ENCODE peak calls at places on chromosome 18, in ten cellular contexts. One of them, this sample, is unnamed.
A peak's percentile ranks its signal among the peaks of the same experiment; 100 is the strongest.

GRCh38 chr18:26134110-26134509 is 441 bp downstream of the PSMA8 start:
- DNase-seq in NCI-H2081: no peak
- DNase-seq in skeletal muscle cell: no peak
- DNase-seq in T follicular helper cell: no peak
- DNase-seq in T-helper 1 cell: peak; percentile 1
- DNase-seq in HFFc6: no peak
- DNase-seq in GM03348: no peak
- DNase-seq in fibroblast of mammary gland: no peak
- DNase-seq in amniotic stem cell: no peak
- DNase-seq in hypothalamus: no peak
- DNase-seq in this sample: no peak

GRCh38 chr18:12336251-12336650 is 28.2 kb downstream of the TUBB6 start:
- DNase-seq in T follicular helper cell: no peak
- DNase-seq in NCI-H2081: no peak
- DNase-seq in fibroblast of mammary gland: no peak
- DNase-seq in HFFc6: no peak
- DNase-seq in amniotic stem cell: no peak
- DNase-seq in GM03348: no peak
- DNase-seq in skeletal muscle cell: no peak
- DNase-seq in hypothalamus: no peak
- DNase-seq in T-helper 1 cell: no peak
- DNase-seq in this sample: no peak

GRCh38 chr18:11021477-11021876 is 127.9 kb downstream of the PIEZO2 start:
- DNase-seq in HFFc6: no peak
- DNase-seq in T follicular helper cell: no peak
- DNase-seq in hypothalamus: no peak
- DNase-seq in NCI-H2081: no peak
- DNase-seq in fibroblast of mammary gland: no peak
- DNase-seq in amniotic stem cell: no peak
- DNase-seq in skeletal muscle cell: no peak
- DNase-seq in T-helper 1 cell: no peak
- DNase-seq in GM03348: no peak
- DNase-seq in this sample: no peak

GRCh38 chr18:55124078-55124477 is 164.8 kb upstream of the CCDC68 start:
- DNase-seq in T-helper 1 cell: no peak
- DNase-seq in HFFc6: peak; percentile 67
- DNase-seq in NCI-H2081: no peak
- DNase-seq in amniotic stem cell: no peak
- DNase-seq in skeletal muscle cell: peak; percentile 25
- DNase-seq in GM03348: peak; percentile 8
- DNase-seq in T follicular helper cell: no peak
- DNase-seq in hypothalamus: no peak
- DNase-seq in fibroblast of mammary gland: peak; percentile 78
- DNase-seq in this sample: peak; percentile 88

GRCh38 chr18:53416985-53417384 is 807.5 kb downstream of the MBD2 start:
- DNase-seq in amniotic stem cell: no peak
- DNase-seq in fibroblast of mammary gland: no peak
- DNase-seq in GM03348: no peak
- DNase-seq in NCI-H2081: no peak
- DNase-seq in HFFc6: no peak
- DNase-seq in T follicular helper cell: no peak
- DNase-seq in hypothalamus: no peak
- DNase-seq in skeletal muscle cell: no peak
- DNase-seq in T-helper 1 cell: no peak
- DNase-seq in this sample: peak; percentile 11

GRCh38 chr18:23805898-23806297 is 116.6 kb downstream of the LAMA3 start:
- DNase-seq in skeletal muscle cell: peak; percentile 48
- DNase-seq in HFFc6: no peak
- DNase-seq in T follicular helper cell: no peak
- DNase-seq in hypothalamus: no peak
- DNase-seq in NCI-H2081: no peak
- DNase-seq in amniotic stem cell: no peak
- DNase-seq in T-helper 1 cell: no peak
- DNase-seq in GM03348: peak; percentile 24
- DNase-seq in fibroblast of mammary gland: peak; percentile 81
- DNase-seq in this sample: peak; percentile 63

GRCh38 chr18:60493066-60493465 is 120.5 kb upstream of the MC4R start:
- DNase-seq in T-helper 1 cell: no peak
- DNase-seq in NCI-H2081: peak; percentile 0
- DNase-seq in HFFc6: no peak
- DNase-seq in hypothalamus: no peak
- DNase-seq in T follicular helper cell: no peak
- DNase-seq in skeletal muscle cell: no peak
- DNase-seq in amniotic stem cell: no peak
- DNase-seq in GM03348: no peak
- DNase-seq in fibroblast of mammary gland: no peak
- DNase-seq in this sample: no peak

GRCh38 chr18:56861244-56861643 is 210.1 kb downstream of the WDR7 start:
- DNase-seq in NCI-H2081: peak; percentile 15
- DNase-seq in fibroblast of mammary gland: no peak
- DNase-seq in HFFc6: no peak
- DNase-seq in amniotic stem cell: no peak
- DNase-seq in skeletal muscle cell: no peak
- DNase-seq in hypothalamus: no peak
- DNase-seq in GM03348: no peak
- DNase-seq in T-helper 1 cell: no peak
- DNase-seq in T follicular helper cell: no peak
- DNase-seq in this sample: no peak

GRCh38 chr18:59952283-59953007 is 52.6 kb downstream of the PMAIP1 start:
- DNase-seq in skeletal muscle cell: no peak
- DNase-seq in NCI-H2081: no peak
- DNase-seq in T-helper 1 cell: no peak
- DNase-seq in T follicular helper cell: no peak
- DNase-seq in GM03348: no peak
- DNase-seq in HFFc6: no peak
- DNase-seq in fibroblast of mammary gland: no peak
- DNase-seq in hypothalamus: no peak
- DNase-seq in amniotic stem cell: no peak
- DNase-seq in this sample: no peak

GRCh38 chr18:39198376-39198775 is 1632.8 kb upstream of the CELF4 start:
- DNase-seq in T-helper 1 cell: no peak
- DNase-seq in amniotic stem cell: no peak
- DNase-seq in fibroblast of mammary gland: peak; percentile 25
- DNase-seq in NCI-H2081: no peak
- DNase-seq in GM03348: no peak
- DNase-seq in skeletal muscle cell: peak; percentile 4
- DNase-seq in T follicular helper cell: no peak
- DNase-seq in HFFc6: no peak
- DNase-seq in hypothalamus: no peak
- DNase-seq in this sample: peak; percentile 51

This sample was measured in astrocyte of the spinal cord.